ENCODE peak calls at places on chromosomes 5 and 9, in six cellular contexts. One of them, this sample, is unnamed.

GRCh38 chr9:129320575-129321311 is 142.7 kb upstream of the IER5L start:
- DNase-seq in uterus: peak; percentile 86
- DNase-seq in testis: peak; percentile 82
- DNase-seq in thyroid gland: peak; percentile 74
- DNase-seq in suprapubic skin: peak; percentile 84
- DNase-seq in sigmoid colon: peak; percentile 80
- DNase-seq in this sample: peak; percentile 79

GRCh38 chr9:18194316-18194715 is 279.6 kb upstream of the ADAMTSL1 start:
- DNase-seq in uterus: no peak
- DNase-seq in testis: no peak
- DNase-seq in thyroid gland: no peak
- DNase-seq in suprapubic skin: no peak
- DNase-seq in sigmoid colon: no peak
- DNase-seq in this sample: no peak

GRCh38 chr5:82406200-82406773 is 128.1 kb upstream of the RPS23 start:
- DNase-seq in uterus: peak; percentile 58
- DNase-seq in testis: no peak
- DNase-seq in thyroid gland: no peak
- DNase-seq in suprapubic skin: no peak
- DNase-seq in sigmoid colon: no peak
- DNase-seq in this sample: no peak

GRCh38 chr9:9846538-9846937 is 766.3 kb downstream of the PTPRD start:
- DNase-seq in uterus: no peak
- DNase-seq in testis: no peak
- DNase-seq in thyroid gland: no peak
- DNase-seq in suprapubic skin: no peak
- DNase-seq in sigmoid colon: no peak
- DNase-seq in this sample: no peak

GRCh38 chr5:34811691-34812090 is 27.3 kb upstream of the TTC23L start:
- DNase-seq in uterus: no peak
- DNase-seq in testis: no peak
- DNase-seq in thyroid gland: no peak
- DNase-seq in suprapubic skin: no peak
- DNase-seq in sigmoid colon: no peak
- DNase-seq in this sample: no peak

GRCh38 chr9:109887079-109887478 is 107.1 kb downstream of the PALM2AKAP2 start:
- DNase-seq in uterus: no peak
- DNase-seq in testis: no peak
- DNase-seq in thyroid gland: peak; percentile 40
- DNase-seq in suprapubic skin: no peak
- DNase-seq in sigmoid colon: no peak
- DNase-seq in this sample: no peak

GRCh38 chr9:74960548-74960947 is 7.8 kb upstream of the C9orf40 start:
- DNase-seq in uterus: no peak
- DNase-seq in testis: no peak
- DNase-seq in thyroid gland: no peak
- DNase-seq in suprapubic skin: no peak
- DNase-seq in sigmoid colon: no peak
- DNase-seq in this sample: no peak

GRCh38 chr5:126137771-126138474 is 285.3 kb upstream of the GRAMD2B start:
- DNase-seq in uterus: no peak
- DNase-seq in testis: no peak
- DNase-seq in thyroid gland: no peak
- DNase-seq in suprapubic skin: no peak
- DNase-seq in sigmoid colon: no peak
- DNase-seq in this sample: no peak

GRCh38 chr5:72270037-72270436 is 50.0 kb downstream of the MRPS27 start:
- DNase-seq in uterus: no peak
- DNase-seq in testis: no peak
- DNase-seq in thyroid gland: no peak
- DNase-seq in suprapubic skin: no peak
- DNase-seq in sigmoid colon: no peak
- DNase-seq in this sample: no peak

GRCh38 chr9:27131731-27132130 is 22.7 kb downstream of the TEK start:
- DNase-seq in uterus: no peak
- DNase-seq in testis: no peak
- DNase-seq in thyroid gland: no peak
- DNase-seq in suprapubic skin: no peak
- DNase-seq in sigmoid colon: no peak
- DNase-seq in this sample: no peak

DNA sequence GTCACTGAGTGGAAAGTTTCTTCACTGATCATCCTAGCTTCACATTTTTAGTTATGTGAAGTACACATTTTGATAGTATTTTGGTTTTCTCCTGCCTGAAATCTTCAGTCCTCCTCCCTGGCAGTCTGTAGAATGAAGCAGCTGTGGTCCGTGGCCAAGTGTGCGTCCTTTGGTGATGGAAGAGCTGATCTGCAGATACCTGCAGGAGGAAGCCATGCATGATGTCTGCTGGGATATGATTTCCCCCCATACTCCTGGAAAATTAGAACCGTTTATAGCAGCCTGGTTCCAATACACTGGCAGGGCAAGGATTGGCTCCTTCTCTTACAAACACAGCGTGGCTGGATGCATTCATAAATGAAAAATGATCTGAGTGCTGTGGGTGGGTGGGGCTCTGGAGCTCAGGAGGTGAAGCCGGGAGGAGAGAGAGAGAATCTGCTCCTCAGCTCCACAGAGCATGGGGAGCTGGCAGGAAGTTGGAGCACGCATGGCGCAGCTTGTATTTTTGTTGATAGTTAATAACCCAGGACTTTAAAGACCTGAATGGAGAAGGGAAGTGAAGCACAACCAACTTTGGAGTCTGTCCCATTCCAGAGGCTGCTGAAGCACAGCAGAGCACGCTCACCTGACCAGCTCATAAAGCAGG is 238.3 kb downstream of the GOLPH3 start:
- DNase-seq in uterus: peak; percentile 38
- DNase-seq in testis: peak; percentile 78
- DNase-seq in thyroid gland: peak; percentile 87
- DNase-seq in suprapubic skin: peak; percentile 65
- DNase-seq in sigmoid colon: no peak
- DNase-seq in this sample: peak; percentile 48
- TF ChIP-seq POLR2A in uterus: no peak
- TF ChIP-seq POLR2A in testis: no peak
- TF ChIP-seq POLR2A in thyroid gland: no peak
- TF ChIP-seq POLR2A in suprapubic skin: no peak
- TF ChIP-seq POLR2A in sigmoid colon: no peak
- TF ChIP-seq POLR2A in this sample: no peak

GRCh38 chr9:131277673-131278420 is 1.5 kb upstream of the FAM78A start:
- DNase-seq in uterus: peak; percentile 80
- DNase-seq in testis: peak; percentile 93
- DNase-seq in thyroid gland: peak; percentile 67
- DNase-seq in suprapubic skin: no peak
- DNase-seq in sigmoid colon: peak; percentile 93
- DNase-seq in this sample: peak; percentile 70
- TF ChIP-seq POLR2A in uterus: no peak
- TF ChIP-seq POLR2A in testis: no peak
- TF ChIP-seq POLR2A in thyroid gland: no peak
- TF ChIP-seq POLR2A in suprapubic skin: no peak
- TF ChIP-seq POLR2A in sigmoid colon: no peak
- TF ChIP-seq POLR2A in this sample: no peak

GRCh38 chr9:35518212-35518917 is 28.5 kb downstream of the RUSC2 start:
- DNase-seq in uterus: no peak
- DNase-seq in testis: no peak
- DNase-seq in thyroid gland: peak; percentile 89
- DNase-seq in suprapubic skin: no peak
- DNase-seq in sigmoid colon: no peak
- DNase-seq in this sample: peak; percentile 42
- TF ChIP-seq POLR2A in uterus: no peak
- TF ChIP-seq POLR2A in testis: no peak
- TF ChIP-seq POLR2A in thyroid gland: peak; percentile 79
- TF ChIP-seq POLR2A in suprapubic skin: no peak
- TF ChIP-seq POLR2A in sigmoid colon: no peak
- TF ChIP-seq POLR2A in this sample: no peak

DNA sequence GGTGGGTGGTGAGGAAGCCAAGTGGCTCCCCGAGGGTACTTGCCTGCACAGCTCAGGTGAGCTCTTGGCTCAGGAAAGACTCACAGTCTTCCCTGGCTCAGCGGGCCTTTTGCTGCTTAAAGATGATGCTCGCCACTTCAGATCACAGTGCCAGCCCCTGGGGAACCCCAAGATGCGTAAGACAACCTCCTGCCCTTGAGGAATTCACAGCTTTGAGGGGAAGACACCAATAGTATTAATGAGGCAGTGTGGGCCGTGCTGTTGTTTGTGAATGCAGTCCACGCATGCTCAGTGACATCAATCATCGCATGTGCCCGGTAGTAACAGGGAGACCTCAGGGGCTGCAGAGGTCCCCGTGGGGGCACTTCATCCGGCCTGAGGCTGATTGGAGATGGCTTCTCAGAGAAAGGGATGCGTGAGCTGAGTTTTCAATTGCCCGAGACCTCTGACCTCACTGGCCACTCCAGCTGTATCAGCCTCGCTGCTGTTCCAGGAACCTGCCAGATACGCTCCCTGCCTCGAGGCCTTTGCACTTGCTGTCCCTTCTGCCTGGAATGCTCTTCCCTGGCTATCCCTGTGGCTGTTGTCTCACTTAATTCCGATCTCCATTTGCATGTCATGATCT is 36.9 kb downstream of the ERGIC1 start:
- DNase-seq in uterus: peak; percentile 58
- DNase-seq in testis: peak; percentile 45
- DNase-seq in thyroid gland: peak; percentile 90
- DNase-seq in suprapubic skin: no peak
- DNase-seq in sigmoid colon: no peak
- DNase-seq in this sample: no peak
- TF ChIP-seq POLR2A in uterus: no peak
- TF ChIP-seq POLR2A in testis: no peak
- TF ChIP-seq POLR2A in thyroid gland: peak; percentile 73
- TF ChIP-seq POLR2A in suprapubic skin: no peak
- TF ChIP-seq POLR2A in sigmoid colon: no peak
- TF ChIP-seq POLR2A in this sample: no peak

GRCh38 chr5:138465288-138466057 is at the start of gene EGR1:
- DNase-seq in uterus: peak; percentile 97
- DNase-seq in testis: peak; percentile 97
- DNase-seq in thyroid gland: peak; percentile 94
- DNase-seq in suprapubic skin: peak; percentile 98
- DNase-seq in sigmoid colon: peak; percentile 98
- DNase-seq in this sample: peak; percentile 95
- TF ChIP-seq POLR2A in uterus: peak; percentile 97
- TF ChIP-seq POLR2A in testis: peak; percentile 45
- TF ChIP-seq POLR2A in thyroid gland: peak; percentile 99
- TF ChIP-seq POLR2A in suprapubic skin: peak; percentile 96
- TF ChIP-seq POLR2A in sigmoid colon: peak; percentile 41
- TF ChIP-seq POLR2A in this sample: peak; percentile 44

GRCh38 chr5:6758201-6758600 is 45.0 kb downstream of the TENT4A start:
- DNase-seq in uterus: no peak
- DNase-seq in testis: no peak
- DNase-seq in thyroid gland: no peak
- DNase-seq in suprapubic skin: no peak
- DNase-seq in sigmoid colon: peak; percentile 46
- DNase-seq in this sample: no peak
- TF ChIP-seq POLR2A in uterus: no peak
- TF ChIP-seq POLR2A in testis: no peak
- TF ChIP-seq POLR2A in thyroid gland: no peak
- TF ChIP-seq POLR2A in suprapubic skin: no peak
- TF ChIP-seq POLR2A in sigmoid colon: no peak
- TF ChIP-seq POLR2A in this sample: no peak

GRCh38 chr5:132254321-132254977 is 3.0 kb upstream of the PDLIM4 start:
- DNase-seq in uterus: peak; percentile 33
- DNase-seq in testis: peak; percentile 84
- DNase-seq in thyroid gland: peak; percentile 75
- DNase-seq in suprapubic skin: peak; percentile 83
- DNase-seq in sigmoid colon: peak; percentile 72
- DNase-seq in this sample: peak; percentile 71

GRCh38 chr5:132256086-132256782 is 1.3 kb upstream of the PDLIM4 start:
- DNase-seq in uterus: no peak
- DNase-seq in testis: no peak
- DNase-seq in thyroid gland: no peak
- DNase-seq in suprapubic skin: peak; percentile 37
- DNase-seq in sigmoid colon: peak; percentile 44
- DNase-seq in this sample: no peak

GRCh38 chr5:132257131-132258101 is at the start of gene PDLIM4:
- DNase-seq in uterus: peak; percentile 78
- DNase-seq in testis: peak; percentile 37
- DNase-seq in thyroid gland: peak; percentile 25
- DNase-seq in suprapubic skin: peak; percentile 80
- DNase-seq in sigmoid colon: peak; percentile 81
- DNase-seq in this sample: no peak

GRCh38 chr5:132258102-132259060 is 885 bp downstream of the PDLIM4 start:
- DNase-seq in uterus: peak; percentile 68
- DNase-seq in testis: no peak
- DNase-seq in thyroid gland: no peak
- DNase-seq in suprapubic skin: peak; percentile 84
- DNase-seq in sigmoid colon: peak; percentile 85
- DNase-seq in this sample: no peak

DNA sequence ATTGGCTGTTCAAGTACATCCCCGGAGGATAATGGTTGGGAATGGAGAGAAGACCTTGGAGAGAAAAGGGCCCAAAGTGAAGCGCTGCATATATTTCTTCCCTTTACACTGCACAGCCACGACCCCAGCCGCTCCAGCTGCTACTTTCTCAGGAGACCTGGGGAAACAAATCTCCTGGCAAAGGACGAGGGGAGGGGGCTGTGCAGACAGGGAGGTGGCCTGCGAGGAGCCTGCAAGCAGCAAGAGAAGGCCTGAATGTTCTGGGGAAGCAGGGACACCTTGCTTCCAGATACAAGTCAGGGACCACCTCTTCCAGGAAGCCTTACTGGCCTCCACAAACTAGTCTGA is 739 bp upstream of the PDLIM4 start:
- DNase-seq in uterus: no peak
- DNase-seq in testis: no peak
- DNase-seq in thyroid gland: no peak
- DNase-seq in suprapubic skin: peak; percentile 69
- DNase-seq in sigmoid colon: no peak
- DNase-seq in this sample: no peak
- TF ChIP-seq POLR2A in uterus: no peak
- TF ChIP-seq POLR2A in testis: no peak
- TF ChIP-seq POLR2A in thyroid gland: no peak
- TF ChIP-seq POLR2A in suprapubic skin: no peak
- TF ChIP-seq POLR2A in sigmoid colon: no peak
- TF ChIP-seq POLR2A in this sample: no peak

This sample was measured in stomach.